ENCODE peak calls at places on chromosomes 13 and 19, in ten cellular contexts. L is tibial nerve, G is fibroblast of lung, Y is IMR-90, A is kidney, M is heart left ventricle, S is cardiac muscle cell, T is thoracic aorta, U is SJSA1, B is endodermal cell. F is an unnamed sample.

GRCh38 chr19:12872941-12873890 is 8.0 kb downstream of the DNASE2 start:
- DNase-seq in M (peak; percentile 67), U (no peak), A (no peak), B (peak; percentile 82), G (peak; percentile 35), S (peak; percentile 71), Y (peak; percentile 37), T (no peak), L (no peak), F (peak; percentile 30)

GRCh38 chr19:5692785-5693194 is 2.7 kb downstream of the RPL36 start:
- DNase-seq in L (no peak), G (no peak), T (no peak), A (no peak), B (no peak), M (no peak), Y (no peak), U (no peak), S (no peak), F (no peak)

GRCh38 chr13:24870380-24870760 is 106.4 kb downstream of the RNF17 start:
- DNase-seq in U (no peak), T (no peak), A (no peak), Y (no peak), M (no peak), B (no peak), G (no peak), L (no peak), S (no peak), F (no peak)

GRCh38 chr13:45744979-45745378 is 42.9 kb downstream of the CBY2 start:
- DNase-seq in U (no peak), M (no peak), T (no peak), S (no peak), Y (no peak), B (no peak), L (no peak), G (no peak), A (no peak), F (no peak)

GRCh38 chr13:72983085-72983768 is 75.6 kb upstream of the KLF5 start:
- DNase-seq in U (no peak), B (no peak), S (peak; percentile 72), L (no peak), M (no peak), Y (peak; percentile 69), A (no peak), G (peak; percentile 82), T (no peak), F (peak; percentile 97)

GRCh38 chr19:53130506-53130905 is 2.2 kb downstream of the ZNF415 start:
- DNase-seq in T (no peak), B (no peak), M (no peak), A (no peak), G (no peak), Y (no peak), U (no peak), L (no peak), S (no peak), F (no peak)

GRCh38 chr13:91596832-91597231 is 198.4 kb downstream of the GPC5 start:
- DNase-seq in T (no peak), G (no peak), U (no peak), A (no peak), L (no peak), Y (no peak), S (no peak), B (no peak), M (no peak), F (no peak)

GRCh38 chr13:79393564-79394249 is 12.3 kb downstream of the RBM26 start:
- DNase-seq in G (no peak), U (no peak), B (peak; percentile 48), Y (no peak), S (no peak), L (peak; percentile 14), M (no peak), T (no peak), A (no peak), F (no peak)

GRCh38 chr13:75760182-75760981 is 124.3 kb downstream of the LMO7 start:
- DNase-seq in T (no peak), L (no peak), G (peak; percentile 35), B (no peak), M (peak; percentile 33), U (no peak), A (peak; percentile 33), Y (peak; percentile 33), S (no peak), F (no peak)

GRCh38 chr13:36858285-36858684 is 39.3 kb downstream of the RFXAP start:
- DNase-seq in S (peak; percentile 69), L (peak; percentile 8), U (peak; percentile 39), M (no peak), T (no peak), A (no peak), G (peak; percentile 63), Y (peak; percentile 65), B (peak; percentile 68), F (peak; percentile 85)

GRCh38 chr13:29782798-29783197 is 67.6 kb downstream of the UBL3 start:
- DNase-seq in S (no peak), L (no peak), B (no peak), G (no peak), U (no peak), M (no peak), Y (no peak), T (no peak), A (no peak), F (no peak)

GRCh38 chr13:112978561-112979405 is 9.8 kb downstream of the MCF2L start:
- DNase-seq in T (no peak), A (no peak), U (no peak), L (no peak), G (no peak), S (no peak), M (peak; percentile 73), B (no peak), Y (no peak), F (no peak)

GRCh38 chr13:108705031-108705430 is 75.6 kb downstream of the MYO16 start:
- DNase-seq in A (no peak), G (no peak), L (no peak), M (no peak), T (no peak), U (no peak), B (no peak), S (no peak), Y (no peak), F (no peak)

GRCh38 chr19:18157465-18158063 is 4.6 kb downstream of the PIK3R2 start:
- DNase-seq in U (no peak), A (no peak), B (peak; percentile 72), L (no peak), G (no peak), S (no peak), T (no peak), M (no peak), Y (no peak), F (no peak)

GRCh38 chr13:103349664-103350063 is 283.4 kb upstream of the SLC10A2 start:
- DNase-seq in Y (no peak), M (peak; percentile 30), L (no peak), U (no peak), A (no peak), G (no peak), S (no peak), T (no peak), B (no peak), F (no peak)

DNA sequence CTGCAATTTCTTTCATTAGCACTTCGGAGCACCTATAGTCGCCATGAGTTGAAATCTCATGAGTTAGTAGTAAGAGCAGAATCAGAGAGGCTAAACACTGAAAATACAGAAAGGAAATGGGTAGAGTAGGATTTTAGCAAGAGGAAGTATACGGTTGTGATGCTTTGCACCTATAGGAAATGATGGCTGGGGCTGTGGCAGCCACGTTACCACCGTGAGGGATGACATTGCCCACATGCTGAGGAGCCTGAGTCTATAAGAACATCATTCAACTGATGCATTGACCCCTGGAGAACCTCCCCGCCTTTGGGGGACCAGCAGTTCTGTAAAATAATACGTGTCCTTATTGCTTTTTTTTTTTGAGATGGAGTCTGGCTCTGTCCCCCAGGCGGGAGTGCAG is 20.4 kb downstream of the FAM187B start:
- DNase-seq in A (no peak), S (no peak), T (no peak), U (no peak), Y (no peak), L (no peak), G (no peak), B (no peak), M (no peak), F (no peak)
- H3K4me1 ChIP-seq in A (no peaks in the 10 kb centered on the region), S (peaks cover 9% of the 10 kb centered on the region), T (no peaks in the 10 kb centered on the region), U (no peaks in the 10 kb centered on the region), Y (no peaks in the 10 kb centered on the region), L (no peaks in the 10 kb centered on the region), G (no peaks in the 10 kb centered on the region), B (no peaks in the 10 kb centered on the region), M (peaks cover 21% of the 10 kb centered on the region), F (no peaks in the 10 kb centered on the region)

DNA sequence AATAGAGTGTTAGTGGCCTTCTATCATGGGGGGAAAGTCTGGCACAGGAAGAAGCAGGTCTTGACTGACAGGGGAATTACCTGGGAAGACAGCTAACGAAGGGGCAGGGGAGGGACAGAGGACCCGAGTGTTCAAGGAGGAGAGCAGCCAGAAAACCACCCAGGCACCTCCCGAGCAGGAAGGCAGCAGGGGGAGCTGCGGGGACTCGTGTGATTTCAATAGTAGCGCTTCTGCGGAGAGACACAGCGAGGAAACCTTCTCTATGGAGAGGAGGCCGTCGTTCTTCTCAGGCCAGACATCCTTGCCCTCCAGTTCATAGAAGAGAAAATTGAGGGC is 39.9 kb upstream of the NPAS1 start:
- DNase-seq in U (no peak), G (no peak), L (no peak), M (no peak), Y (no peak), S (no peak), A (no peak), T (no peak), B (peak; percentile 75), F (no peak)
- H3K4me1 ChIP-seq in U (peaks cover 76% of the 10 kb centered on the region), G (peaks cover 51% of the 10 kb centered on the region), L (peaks cover 55% of the 10 kb centered on the region), M (peaks cover 85% of the 10 kb centered on the region), Y (peaks cover 39% of the 10 kb centered on the region), S (peaks cover 41% of the 10 kb centered on the region), A (peaks cover 52% of the 10 kb centered on the region), T (peaks cover 78% of the 10 kb centered on the region), B (peaks cover 50% of the 10 kb centered on the region), F (peaks cover 71% of the 10 kb centered on the region)

DNA sequence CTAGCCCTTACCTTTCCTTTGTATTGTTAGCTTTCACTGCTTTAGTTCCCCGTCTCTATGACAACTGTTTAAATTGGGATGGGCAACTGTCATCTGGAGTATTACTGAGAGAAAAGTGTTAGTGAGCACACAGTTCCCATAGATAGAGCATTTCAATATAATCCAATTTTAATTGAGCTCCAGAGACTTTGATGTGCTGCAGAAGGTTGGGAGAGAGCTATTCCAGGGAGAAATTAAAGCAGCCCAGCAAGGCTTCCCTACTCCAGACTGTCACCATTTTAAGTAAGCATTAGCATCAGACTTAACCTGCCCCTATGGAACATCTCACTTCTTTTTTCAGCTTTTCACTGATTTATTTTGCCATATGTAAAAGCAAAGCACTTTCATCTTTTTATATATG is 55.1 kb upstream of the MAB21L1 start:
- DNase-seq in T (no peak), S (no peak), Y (no peak), U (no peak), A (no peak), B (no peak), G (no peak), M (no peak), L (no peak), F (no peak)
- H3K4me1 ChIP-seq in T (no peaks in the 10 kb centered on the region), S (peaks cover 20% of the 10 kb centered on the region), Y (no peaks in the 10 kb centered on the region), U (no peaks in the 10 kb centered on the region), A (no peaks in the 10 kb centered on the region), B (peaks cover 3% of the 10 kb centered on the region), G (no peaks in the 10 kb centered on the region), M (peaks cover 21% of the 10 kb centered on the region), L (no peaks in the 10 kb centered on the region), F (peaks cover 3% of the 10 kb centered on the region)

DNA sequence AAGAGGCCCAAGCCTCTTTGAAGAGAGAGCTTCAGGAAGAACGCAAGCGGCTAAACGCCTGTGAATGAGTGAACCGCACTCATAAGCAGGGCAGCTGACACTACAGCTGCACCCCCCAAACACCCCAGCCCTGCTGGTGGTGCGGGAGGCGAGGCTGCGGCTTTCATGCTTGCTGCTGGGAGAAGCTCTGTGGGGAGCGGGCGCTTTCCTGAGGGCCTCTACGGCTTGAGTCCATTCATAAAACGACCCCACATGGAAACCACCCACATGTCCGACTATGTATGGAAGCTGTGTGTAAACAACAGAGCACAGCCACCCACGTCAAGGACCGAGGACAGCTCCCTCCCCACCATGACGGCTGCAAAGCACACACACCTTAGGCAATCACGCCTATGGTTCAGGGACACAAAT is 5.5 kb downstream of the AP3D1 start:
- DNase-seq in T (no peak), B (no peak), Y (peak; percentile 21), G (no peak), M (no peak), A (no peak), U (peak; percentile 75), S (no peak), L (no peak), F (no peak)
- H3K4me1 ChIP-seq in T (peaks cover 22% of the 10 kb centered on the region), B (peaks cover 4% of the 10 kb centered on the region), Y (peaks cover 10% of the 10 kb centered on the region), G (peaks cover 9% of the 10 kb centered on the region), M (peaks cover 39% of the 10 kb centered on the region), A (peaks cover 7% of the 10 kb centered on the region), U (peaks cover 31% of the 10 kb centered on the region), S (peaks cover 10% of the 10 kb centered on the region), L (peaks cover 29% of the 10 kb centered on the region), F (peaks cover 26% of the 10 kb centered on the region)

F was measured in adipocyte.